ENCODE peak calls at places on chromosomes 7 and 10, in nine cellular contexts. N is HCT116, T is transverse colon, I is suprapubic skin, R is endothelial cell of umbilical vein, G is SK-N-SH, W is stomach, P is prostate gland, B is GM12878. V is an unnamed sample.

GRCh38 chr7:127417346-127417745 is 24.8 kb upstream of the ZNF800 start:
- DNase-seq in N (no peak), T (no peak), I (no peak), R (no peak), G (no peak), W (no peak), P (no peak), B (peak), V (no peak)

GRCh38 chr10:112122827-112123226 is 60.7 kb downstream of the GPAM start:
- DNase-seq in N (no peak), T (no peak), I (no peak), R (no peak), G (peak), W (no peak), P (no peak), B (no peak), V (no peak)

GRCh38 chr7:155862516-155863257 is 50.4 kb upstream of the SHH start:
- DNase-seq in N (no peak), T (no peak), I (peak), R (no peak), G (no peak), W (peak), P (no peak), B (no peak), V (no peak)

GRCh38 chr7:12094365-12094921 is 116.7 kb upstream of the TMEM106B start:
- DNase-seq in N (no peak), T (no peak), I (no peak), R (no peak), G (no peak), W (no peak), P (no peak), B (no peak), V (no peak)

GRCh38 chr7:15433154-15433553 is 128.7 kb downstream of the AGMO start:
- DNase-seq in N (no peak), T (no peak), I (no peak), R (no peak), G (no peak), W (no peak), P (no peak), B (no peak), V (no peak)

GRCh38 chr10:31749981-31750850 is 178.4 kb downstream of the ARHGAP12 start:
- DNase-seq in N (no peak), T (peak), I (no peak), R (peak), G (peak), W (no peak), P (no peak), B (no peak), V (no peak)

GRCh38 chr10:123013456-123014419 is 4.9 kb downstream of the ACADSB start:
- DNase-seq in N (no peak), T (no peak), I (no peak), R (no peak), G (no peak), W (no peak), P (no peak), B (no peak), V (no peak)

GRCh38 chr7:30815016-30815854 is 44.0 kb downstream of the MINDY4 start:
- DNase-seq in N (no peak), T (no peak), I (no peak), R (no peak), G (no peak), W (no peak), P (no peak), B (no peak), V (no peak)

GRCh38 chr10:29541826-29542225 is 92.9 kb downstream of the SVIL start:
- DNase-seq in N (no peak), T (no peak), I (no peak), R (no peak), G (no peak), W (no peak), P (no peak), B (no peak), V (no peak)

GRCh38 chr10:1007583-1007982 is 18.1 kb downstream of the IDI2 start:
- DNase-seq in N (no peak), T (no peak), I (no peak), R (no peak), G (no peak), W (no peak), P (peak), B (no peak), V (no peak)

GRCh38 chr7:14233026-14233897 is 243.8 kb upstream of the ETV1 start:
- DNase-seq in N (no peak), T (no peak), I (no peak), R (no peak), G (no peak), W (no peak), P (no peak), B (no peak), V (no peak)

GRCh38 chr10:75097666-75098285 is 13.7 kb upstream of the SAMD8 start:
- DNase-seq in N (no peak), T (no peak), I (no peak), R (no peak), G (no peak), W (no peak), P (no peak), B (no peak), V (no peak)

GRCh38 chr10:72673280-72673679 is 18.7 kb upstream of the MCU start:
- DNase-seq in N (no peak), T (no peak), I (no peak), R (no peak), G (no peak), W (no peak), P (no peak), B (no peak), V (no peak)

GRCh38 chr10:71466330-71466729 is 69.6 kb downstream of the CDH23 start:
- DNase-seq in N (no peak), T (no peak), I (no peak), R (no peak), G (no peak), W (no peak), P (no peak), B (no peak), V (no peak)

GRCh38 chr7:117489911-117490310 is 10.1 kb downstream of the CFTR start:
- DNase-seq in N (no peak), T (no peak), I (no peak), R (no peak), G (no peak), W (no peak), P (no peak), B (no peak), V (no peak)

GRCh38 chr7:115678049-115678982 is 352.2 kb downstream of the TFEC start:
- DNase-seq in N (no peak), T (peak), I (no peak), R (no peak), G (no peak), W (peak), P (peak), B (no peak), V (no peak)

GRCh38 chr10:1873916-1874315 is 136.6 kb upstream of the ADARB2 start:
- DNase-seq in N (no peak), T (no peak), I (no peak), R (no peak), G (no peak), W (no peak), P (no peak), B (no peak), V (no peak)

GRCh38 chr7:126398285-126398684 is 854.5 kb downstream of the GRM8 start:
- DNase-seq in N (no peak), T (no peak), I (no peak), R (no peak), G (no peak), W (no peak), P (no peak), B (no peak), V (no peak)

GRCh38 chr10:79070611-79071534 is 2.1 kb downstream of the ZMIZ1 start:
- DNase-seq in N (no peak), T (peak), I (peak), R (peak), G (peak), W (peak), P (peak), B (no peak), V (no peak)

GRCh38 chr10:33334839-33335549 is 527 bp upstream of the NRP1 start:
- DNase-seq in N (peak), T (peak), I (peak), R (peak), G (peak), W (peak), P (peak), B (no peak), V (no peak)

GRCh38 chr7:84624527-84624926 is 429.9 kb upstream of the SEMA3A start:
- DNase-seq in N (no peak), T (no peak), I (no peak), R (no peak), G (no peak), W (no peak), P (no peak), B (no peak), V (no peak)

GRCh38 chr10:48464871-48465736 is 139.8 kb downstream of the ARHGAP22 start:
- DNase-seq in N (no peak), T (no peak), I (peak), R (no peak), G (peak), W (peak), P (peak), B (no peak), V (no peak)

GRCh38 chr7:18495412-18496335 is at the start of gene HDAC9:
- DNase-seq in N (no peak), T (peak), I (no peak), R (peak), G (peak), W (no peak), P (no peak), B (peak), V (no peak)

GRCh38 chr7:41437257-41438196 is 265.4 kb downstream of the INHBA start:
- DNase-seq in N (peak), T (no peak), I (no peak), R (no peak), G (no peak), W (no peak), P (no peak), B (no peak), V (no peak)

GRCh38 chr10:15725603-15726002 is 5.9 kb upstream of the ITGA8 start:
- DNase-seq in N (peak), T (peak), I (no peak), R (peak), G (peak), W (no peak), P (peak), B (no peak), V (no peak)

GRCh38 chr10:52488606-52489485 is 174.8 kb downstream of the DKK1 start:
- DNase-seq in N (no peak), T (no peak), I (no peak), R (peak), G (peak), W (no peak), P (peak), B (no peak), V (peak)

GRCh38 chr10:118926018-118926417 is 103.5 kb upstream of the NANOS1 start:
- DNase-seq in N (no peak), T (no peak), I (no peak), R (no peak), G (no peak), W (no peak), P (no peak), B (no peak), V (no peak)

GRCh38 chr7:31633894-31634494 is 53.0 kb upstream of the PPP1R17 start:
- DNase-seq in N (peak), T (peak), I (no peak), R (peak), G (peak), W (peak), P (peak), B (no peak), V (peak)

GRCh38 chr10:124009616-124010015 is 83.8 kb downstream of the CHST15 start:
- DNase-seq in N (no peak), T (no peak), I (no peak), R (no peak), G (no peak), W (no peak), P (no peak), B (no peak), V (no peak)

GRCh38 chr10:104639595-104640338 is 1.3 kb upstream of the SORCS3 start:
- DNase-seq in N (no peak), T (no peak), I (no peak), R (no peak), G (peak), W (no peak), P (no peak), B (no peak), V (no peak)

GRCh38 chr7:15764986-15765385 is 78.5 kb upstream of the MEOX2 start:
- DNase-seq in N (no peak), T (no peak), I (no peak), R (peak), G (no peak), W (no peak), P (no peak), B (no peak), V (no peak)

GRCh38 chr7:139254728-139255127 is 23.7 kb downstream of the UBN2 start:
- DNase-seq in N (no peak), T (no peak), I (no peak), R (no peak), G (no peak), W (no peak), P (no peak), B (no peak), V (no peak)

GRCh38 chr7:13126347-13126746 is 438.9 kb downstream of the ARL4A start:
- DNase-seq in N (no peak), T (no peak), I (no peak), R (no peak), G (no peak), W (no peak), P (no peak), B (no peak), V (no peak)

GRCh38 chr7:125814030-125814535 is 884.5 kb upstream of the POT1 start:
- DNase-seq in N (no peak), T (no peak), I (no peak), R (no peak), G (no peak), W (no peak), P (no peak), B (no peak), V (no peak)

GRCh38 chr10:84829121-84829520 is 500.7 kb downstream of the CCSER2 start:
- DNase-seq in N (no peak), T (no peak), I (no peak), R (no peak), G (no peak), W (no peak), P (no peak), B (no peak), V (no peak)

GRCh38 chr10:109886037-109886787 is 37.1 kb downstream of the XPNPEP1 start:
- DNase-seq in N (no peak), T (no peak), I (no peak), R (no peak), G (no peak), W (no peak), P (no peak), B (no peak), V (no peak)
- TF ChIP-seq POLR2AphosphoS5 in N (no peak), T (no peak), I (no peak), R (no peak), G (no peak), W (no peak), P (no peak), B (no peak), V (no peak)

GRCh38 chr7:47497367-47498096 is 84.4 kb downstream of the TNS3 start:
- DNase-seq in N (no peak), T (no peak), I (no peak), R (peak), G (peak), W (no peak), P (no peak), B (peak), V (no peak)

GRCh38 chr7:47495269-47495875 is 86.5 kb downstream of the TNS3 start:
- DNase-seq in N (no peak), T (no peak), I (no peak), R (no peak), G (no peak), W (no peak), P (no peak), B (no peak), V (no peak)

GRCh38 chr7:47498229-47499056 is 83.5 kb downstream of the TNS3 start:
- DNase-seq in N (no peak), T (peak), I (no peak), R (no peak), G (no peak), W (no peak), P (no peak), B (no peak), V (no peak)

GRCh38 chr7:47496064-47496665 is 85.7 kb downstream of the TNS3 start:
- DNase-seq in N (no peak), T (no peak), I (no peak), R (no peak), G (no peak), W (no peak), P (no peak), B (no peak), V (no peak)

DNA sequence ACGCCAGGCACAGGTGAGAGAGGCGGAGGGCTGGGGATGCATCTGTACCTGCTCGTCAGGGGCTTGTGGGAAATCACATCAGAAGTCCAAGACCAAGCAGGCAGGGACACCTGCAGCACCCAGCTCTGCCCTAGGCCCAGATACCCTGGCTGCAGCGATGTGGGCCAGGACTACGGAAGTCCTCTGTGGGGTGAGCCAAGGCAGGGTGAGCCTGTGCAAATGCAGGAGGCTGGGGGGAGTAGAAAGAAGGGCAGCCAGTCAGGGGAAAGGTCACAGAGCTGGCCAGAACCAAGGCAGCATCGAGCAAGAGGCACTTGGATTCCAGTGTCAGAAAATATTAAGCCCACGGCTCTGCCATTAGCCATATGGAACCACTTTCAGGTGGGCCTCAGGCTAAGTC is 85.2 kb downstream of the TNS3 start:
- DNase-seq in N (no peak), T (no peak), I (no peak), R (no peak), G (no peak), W (no peak), P (no peak), B (no peak), V (no peak)
- H3K27ac ChIP-seq in N (no peak), T (peak), I (no peak), R (no peak), G (peak), W (peak), P (no peak), B (no peak), V (peak)

GRCh38 chr10:61279400-61279799 is 173.8 kb downstream of the TMEM26 start:
- DNase-seq in N (no peak), T (no peak), I (no peak), R (no peak), G (no peak), W (no peak), P (no peak), B (no peak), V (no peak)
- TF ChIP-seq POLR2AphosphoS5 in N (no peak), T (no peak), I (no peak), R (no peak), G (no peak), W (no peak), P (no peak), B (no peak), V (no peak)

DNA sequence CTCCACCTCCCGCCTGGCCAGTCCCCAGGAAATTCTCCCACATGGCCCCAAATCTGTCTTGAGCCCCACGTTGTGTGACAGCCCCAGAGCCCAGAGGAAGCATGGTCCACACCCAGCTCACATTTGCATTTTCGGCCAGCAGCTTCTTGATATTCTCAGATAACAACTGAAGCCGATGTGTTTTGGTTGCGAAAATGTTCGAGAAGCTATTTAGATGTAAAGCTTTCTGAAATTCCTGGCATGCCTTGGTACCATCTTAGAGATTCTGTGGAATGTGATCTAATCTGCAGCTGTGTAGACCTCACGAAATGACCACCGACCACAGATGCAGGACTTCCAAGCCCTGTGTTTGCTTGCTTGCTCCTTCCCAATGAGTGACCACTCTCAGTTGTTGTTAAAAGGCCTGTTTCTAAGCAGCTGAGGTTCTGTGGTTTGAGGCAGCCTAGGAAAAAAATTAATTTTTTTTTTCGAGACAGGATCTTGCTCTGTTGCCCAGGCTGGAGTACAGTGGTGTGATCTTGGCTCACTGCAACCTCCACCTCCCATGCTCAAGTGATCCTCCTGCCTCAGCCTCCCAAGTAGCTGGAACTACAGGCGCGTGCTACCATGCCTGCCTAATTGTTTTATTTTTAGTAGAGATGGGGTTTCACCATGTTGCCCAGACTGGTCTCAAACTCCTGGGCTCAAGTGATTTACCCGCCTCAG is 8.8 kb downstream of the SLC4A2 start:
- DNase-seq in N (no peak), T (no peak), I (no peak), R (no peak), G (no peak), W (no peak), P (no peak), B (no peak), V (no peak)
- H3K27ac ChIP-seq in N (no peak), T (no peak), I (no peak), R (no peak), G (no peak), W (no peak), P (no peak), B (no peak), V (no peak)

DNA sequence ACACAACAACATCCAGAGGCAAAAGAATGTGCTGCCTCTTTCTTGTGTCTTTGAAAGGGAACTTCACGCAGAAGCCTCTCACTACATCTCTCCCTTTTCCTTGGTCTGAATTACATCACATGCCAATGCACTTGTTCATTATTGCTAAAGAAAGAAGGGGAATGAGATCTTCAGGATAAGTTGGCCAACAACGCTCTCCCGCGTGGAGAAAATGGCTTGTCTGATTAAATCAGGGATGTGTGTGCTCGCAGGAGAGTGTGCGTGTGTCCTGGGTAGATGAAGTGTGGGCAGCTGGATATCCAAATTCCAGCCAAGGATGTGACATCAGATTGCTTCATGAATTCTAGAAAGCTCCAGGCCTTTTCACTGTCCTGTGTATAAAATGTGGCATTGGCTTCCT is 541.6 kb upstream of the FZD8 start:
- DNase-seq in N (no peak), T (no peak), I (no peak), R (no peak), G (no peak), W (no peak), P (no peak), B (no peak), V (no peak)
- TF ChIP-seq POLR2AphosphoS5 in N (no peak), T (no peak), I (no peak), R (no peak), G (no peak), W (no peak), P (no peak), B (no peak), V (no peak)

GRCh38 chr7:101864039-101864438 is 46.6 kb downstream of the CUX1 start:
- DNase-seq in N (no peak), T (no peak), I (no peak), R (no peak), G (no peak), W (no peak), P (no peak), B (no peak), V (no peak)
- H3K27ac ChIP-seq in N (no peak), T (no peak), I (no peak), R (no peak), G (no peak), W (no peak), P (no peak), B (no peak), V (no peak)

DNA sequence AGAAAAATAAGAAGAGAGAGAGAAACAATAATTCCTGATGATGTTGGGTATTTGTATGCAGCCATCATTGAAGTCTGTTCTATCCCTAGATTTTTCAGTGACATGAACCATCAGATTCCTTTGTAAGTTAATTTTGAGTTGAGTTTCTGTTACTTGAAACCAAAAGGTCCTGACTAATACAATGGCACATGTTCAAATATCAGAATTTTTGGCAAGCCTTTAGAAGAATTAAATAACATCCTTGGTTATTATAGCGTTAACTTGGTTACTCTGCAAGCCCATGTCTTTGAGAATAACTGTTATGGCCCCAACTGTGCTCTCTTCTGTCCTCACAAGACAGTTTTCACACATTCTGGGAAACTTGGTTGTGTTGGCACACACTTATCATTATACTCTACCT is 66.5 kb downstream of the SYPL1 start:
- DNase-seq in N (no peak), T (no peak), I (no peak), R (no peak), G (no peak), W (no peak), P (no peak), B (no peak), V (no peak)
- TF ChIP-seq POLR2AphosphoS5 in N (no peak), T (no peak), I (no peak), R (no peak), G (peak), W (no peak), P (no peak), B (no peak), V (no peak)

GRCh38 chr10:12401466-12401865 is 52.1 kb downstream of the CAMK1D start:
- DNase-seq in N (no peak), T (no peak), I (peak), R (no peak), G (no peak), W (no peak), P (no peak), B (no peak), V (no peak)
- H3K27ac ChIP-seq in N (no peak), T (no peak), I (no peak), R (no peak), G (no peak), W (no peak), P (no peak), B (no peak), V (no peak)

V was measured in SK-N-MC.